ENCODE peak calls at places on chromosomes 7 and 10, in eight cellular contexts. T is mammary epithelial cell; B is pancreas; Y is heart right ventricle; L is spleen; I is CD4-positive, alpha-beta T cell; S is psoas muscle; P is CD8-positive, alpha-beta T cell. Q is an unnamed sample. For H3K9me3, the result is how much of the 10 kb centered on the place peaks cover.

GRCh38 chr10:43384252-43385221 is 13.1 kb downstream of the FXYD4 start:
- DNase-seq in T (no peak), B (peak), Y (no peak), L (peak), I (no peak), S (no peak), P (no peak), Q (no peak)

GRCh38 chr10:77104459-77104980 is 533.1 kb downstream of the KCNMA1 start:
- DNase-seq in T (peak), B (no peak), Y (peak), L (no peak), I (no peak), S (peak), P (no peak), Q (peak)

GRCh38 chr7:133139350-133139749 is 57.5 kb upstream of the CHCHD3 start:
- DNase-seq in T (peak), B (no peak), Y (no peak), L (no peak), I (no peak), S (no peak), P (no peak), Q (no peak)

GRCh38 chr7:13031481-13031880 is 344.0 kb downstream of the ARL4A start:
- DNase-seq in T (peak), B (no peak), Y (no peak), L (no peak), I (no peak), S (no peak), P (no peak), Q (no peak)

GRCh38 chr10:97311106-97311615 is 7.9 kb upstream of the FRAT1 start:
- DNase-seq in T (no peak), B (no peak), Y (no peak), L (no peak), I (no peak), S (no peak), P (no peak), Q (no peak)

GRCh38 chr10:74333174-74333573 is 182.2 kb downstream of the ADK start:
- DNase-seq in T (no peak), B (no peak), Y (no peak), L (no peak), I (no peak), S (no peak), P (no peak), Q (no peak)

GRCh38 chr10:35328404-35329037 is 7.8 kb upstream of the CCNY start:
- DNase-seq in T (peak), B (no peak), Y (no peak), L (no peak), I (no peak), S (no peak), P (no peak), Q (no peak)

GRCh38 chr7:35036361-35037171 is 719 bp downstream of the DPY19L1 start:
- DNase-seq in T (peak), B (peak), Y (peak), L (peak), I (peak), S (peak), P (peak), Q (peak)

GRCh38 chr10:71278691-71279588 is 40.1 kb upstream of the SLC29A3 start:
- DNase-seq in T (no peak), B (peak), Y (no peak), L (no peak), I (no peak), S (no peak), P (no peak), Q (no peak)

GRCh38 chr10:3856593-3856992 is 71.6 kb upstream of the KLF6 start:
- DNase-seq in T (no peak), B (no peak), Y (no peak), L (no peak), I (no peak), S (no peak), P (no peak), Q (no peak)

GRCh38 chr7:45646207-45646821 is 72.1 kb downstream of the ADCY1 start:
- DNase-seq in T (no peak), B (no peak), Y (no peak), L (no peak), I (no peak), S (no peak), P (no peak), Q (no peak)

GRCh38 chr7:45651056-45651444 is 76.9 kb downstream of the ADCY1 start:
- DNase-seq in T (no peak), B (no peak), Y (no peak), L (no peak), I (no peak), S (no peak), P (no peak), Q (no peak)

GRCh38 chr10:124175701-124176100 is 82.3 kb upstream of the CHST15 start:
- DNase-seq in T (no peak), B (no peak), Y (no peak), L (no peak), I (no peak), S (no peak), P (no peak), Q (no peak)

GRCh38 chr7:8022628-8023027 is 54.0 kb downstream of the GLCCI1 start:
- DNase-seq in T (no peak), B (no peak), Y (no peak), L (no peak), I (no peak), S (no peak), P (no peak), Q (no peak)

GRCh38 chr10:71522438-71523144 is 125.9 kb downstream of the CDH23 start:
- DNase-seq in T (no peak), B (no peak), Y (no peak), L (no peak), I (no peak), S (no peak), P (no peak), Q (no peak)

GRCh38 chr10:66180651-66181318 is 745.1 kb upstream of the LRRTM3 start:
- DNase-seq in T (peak), B (no peak), Y (no peak), L (no peak), I (no peak), S (no peak), P (no peak), Q (no peak)

GRCh38 chr7:137001041-137001440 is 132.6 kb downstream of the CHRM2 start:
- DNase-seq in T (no peak), B (no peak), Y (no peak), L (no peak), I (no peak), S (no peak), P (no peak), Q (no peak)

GRCh38 chr10:30438016-30438850 is 4.2 kb downstream of the MAP3K8 start:
- DNase-seq in T (no peak), B (no peak), Y (no peak), L (no peak), I (no peak), S (no peak), P (no peak), Q (no peak)

GRCh38 chr10:18140149-18140956 is at the start of gene CACNB2:
- DNase-seq in T (peak), B (peak), Y (peak), L (no peak), I (no peak), S (peak), P (no peak), Q (peak)

GRCh38 chr7:106744507-106745180 is 83.7 kb upstream of the CCDC71L start:
- DNase-seq in T (no peak), B (no peak), Y (no peak), L (no peak), I (no peak), S (no peak), P (no peak), Q (no peak)

GRCh38 chr7:107890493-107890961 is 456 bp upstream of the DLD start:
- DNase-seq in T (no peak), B (no peak), Y (no peak), L (no peak), I (no peak), S (no peak), P (no peak), Q (no peak)

GRCh38 chr10:35124540-35124939 is 2.1 kb upstream of the CREM start:
- DNase-seq in T (peak), B (no peak), Y (no peak), L (no peak), I (no peak), S (no peak), P (no peak), Q (no peak)

DNA sequence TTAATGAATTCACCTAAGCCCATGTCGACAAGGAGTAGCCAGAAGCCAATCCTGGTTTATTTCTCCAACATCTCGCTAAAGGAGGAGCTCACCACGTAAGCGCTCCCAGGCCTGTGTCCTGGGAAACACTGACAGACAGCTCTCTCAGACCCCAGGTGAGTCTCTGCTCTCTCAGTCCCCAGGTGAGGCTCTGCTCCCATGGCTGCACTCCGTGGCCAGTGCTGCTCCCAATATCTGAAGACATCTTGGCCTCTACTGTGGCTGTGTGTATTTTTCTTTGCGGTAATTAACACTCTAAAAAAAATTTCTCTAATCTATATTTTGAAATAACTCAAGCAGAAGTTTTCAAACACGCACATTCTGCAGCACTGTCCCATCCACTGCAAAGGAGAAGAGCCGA is 564.5 kb downstream of the PTPRN2 start:
- DNase-seq in T (no peak), B (peak), Y (no peak), L (peak), I (no peak), S (no peak), P (no peak), Q (no peak)
- H3K9me3 ChIP-seq in T (under half), B (under half), Y (under half), L (under half), I (under half), S (under half), P (under half), Q (under half)

GRCh38 chr10:103499881-103500280 is 6.4 kb downstream of the NEURL1 start:
- DNase-seq in T (no peak), B (no peak), Y (no peak), L (peak), I (no peak), S (no peak), P (no peak), Q (no peak)
- H3K27ac ChIP-seq in T (no peak), B (no peak), Y (no peak), L (no peak), I (no peak), S (no peak), P (no peak), Q (no peak)

DNA sequence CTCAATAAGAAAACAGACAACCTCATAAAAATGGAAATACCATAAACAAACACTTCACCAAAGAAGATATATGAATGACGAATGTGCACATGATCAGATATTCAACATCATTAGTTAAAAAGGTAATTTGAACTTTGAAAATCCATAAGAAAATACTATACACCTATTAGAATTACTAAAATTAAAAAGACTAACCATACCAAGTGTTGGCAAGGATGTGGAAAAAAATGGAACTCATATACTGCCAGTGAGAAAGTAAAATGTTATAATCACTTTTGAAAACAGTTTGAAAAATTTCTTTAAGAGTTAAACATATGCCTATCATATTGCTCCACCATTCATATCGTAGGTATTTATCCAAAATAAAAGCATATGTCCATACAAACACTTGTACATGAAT is 37.1 kb downstream of the EBLN1 start:
- DNase-seq in T (no peak), B (no peak), Y (no peak), L (no peak), I (no peak), S (no peak), P (no peak), Q (no peak)
- TF ChIP-seq CTCF in T (no peak), B (no peak), Y (no peak), L (no peak), I (no peak), S (no peak), P (no peak), Q (no peak)

DNA sequence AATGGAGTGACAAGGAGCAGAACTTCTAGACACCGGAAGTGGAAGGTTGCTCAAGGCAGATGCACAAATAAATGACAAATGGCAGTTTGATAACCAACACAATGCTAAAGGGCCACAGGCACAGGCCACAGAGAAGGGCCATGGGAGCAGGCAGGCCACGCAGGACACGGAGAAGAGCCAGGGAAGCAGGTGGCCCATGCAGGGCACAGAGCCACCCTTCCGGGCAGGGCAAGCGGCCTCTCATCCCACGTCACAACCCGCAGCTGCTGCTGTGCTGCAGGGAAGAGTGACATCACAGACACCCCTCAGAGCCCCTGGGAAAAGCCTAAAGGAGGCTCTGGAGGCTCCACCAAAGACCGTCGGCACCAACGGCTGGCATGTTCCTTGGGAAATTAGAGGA is 328.5 kb downstream of the PTPRN2 start:
- DNase-seq in T (no peak), B (peak), Y (no peak), L (peak), I (no peak), S (no peak), P (no peak), Q (no peak)
- H3K9me3 ChIP-seq in T (half or more), B (under half), Y (under half), L (under half), I (under half), S (under half), P (under half), Q (under half)

GRCh38 chr10:122532601-122533266 is 27.8 kb upstream of the DMBT1 start:
- DNase-seq in T (no peak), B (no peak), Y (no peak), L (no peak), I (no peak), S (no peak), P (no peak), Q (no peak)
- H3K27ac ChIP-seq in T (no peak), B (no peak), Y (no peak), L (no peak), I (no peak), S (no peak), P (no peak), Q (no peak)

DNA sequence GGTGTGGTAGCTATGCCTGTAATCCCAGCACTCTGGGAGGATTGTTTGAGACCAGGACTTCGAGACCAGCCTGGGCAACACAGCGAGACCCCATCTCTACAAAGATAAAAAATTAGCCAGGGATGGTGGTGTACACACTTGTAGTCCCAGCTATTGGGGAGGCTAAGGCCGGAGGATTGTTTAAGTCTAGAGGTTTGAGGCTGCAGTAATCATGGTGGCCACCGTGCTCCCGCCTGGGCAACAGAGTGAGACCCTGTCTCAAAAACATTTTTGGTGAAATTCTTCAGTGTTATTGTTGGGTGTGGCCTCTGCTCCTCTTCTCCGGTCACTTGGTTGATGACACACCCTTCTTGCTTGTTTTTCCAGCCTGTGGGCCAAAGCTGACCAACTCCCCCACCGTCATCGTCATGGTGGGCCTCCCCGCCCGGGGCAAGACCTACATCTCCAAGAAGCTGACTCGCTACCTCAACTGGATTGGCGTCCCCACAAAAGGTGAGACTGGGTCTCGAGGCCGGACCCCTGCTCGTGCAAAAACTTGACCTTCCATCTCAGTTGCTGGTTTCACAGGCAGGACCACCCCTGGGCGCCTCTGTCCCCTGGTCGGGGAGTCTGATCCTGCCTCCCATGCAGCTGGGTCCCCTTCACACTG is 10.6 kb downstream of the PFKFB3 start:
- DNase-seq in T (no peak), B (peak), Y (no peak), L (no peak), I (no peak), S (no peak), P (no peak), Q (no peak)
- TF ChIP-seq CTCF in T (no peak), B (no peak), Y (no peak), L (no peak), I (no peak), S (no peak), P (no peak), Q (no peak)

DNA sequence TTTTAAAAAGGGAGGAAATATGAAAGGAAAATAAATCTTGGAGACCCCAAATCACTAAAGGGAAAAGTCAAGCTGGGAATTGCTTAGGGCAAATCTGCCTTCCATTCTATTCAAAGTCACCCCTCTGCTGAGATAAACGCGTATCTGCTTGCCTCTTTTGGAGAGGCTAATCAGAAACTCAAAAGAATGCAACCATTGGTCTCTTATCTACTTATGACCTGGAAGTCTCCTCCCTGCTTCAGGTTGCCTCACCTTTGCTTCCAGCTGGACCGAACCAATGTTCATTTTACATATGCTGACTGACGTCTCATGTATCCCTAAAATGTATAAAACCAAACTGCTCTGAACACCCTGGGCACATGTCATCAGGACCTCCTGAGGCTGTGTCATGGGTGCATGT is 14.7 kb downstream of the ATAD1 start:
- DNase-seq in T (no peak), B (no peak), Y (no peak), L (no peak), I (no peak), S (no peak), P (no peak), Q (no peak)
- H3K9me3 ChIP-seq in T (under half), B (under half), Y (under half), L (under half), I (under half), S (under half), P (under half), Q (under half)